ENCODE peak calls at places on chromosomes 6 and 20, in six cellular contexts. One of them, this sample, is unnamed.

GRCh38 chr6:149925253-149925973 is 2.5 kb upstream of the RAET1G start:
- DNase-seq in mucosa of descending colon: peak
- DNase-seq in neuronal stem cell: no peak
- DNase-seq in tibial artery: no peak
- DNase-seq in foreskin fibroblast: no peak
- DNase-seq in upper lobe of right lung: peak
- DNase-seq in this sample: peak

GRCh38 chr6:36343109-36343508 is 6.4 kb upstream of the BNIP5 start:
- DNase-seq in mucosa of descending colon: no peak
- DNase-seq in neuronal stem cell: no peak
- DNase-seq in tibial artery: no peak
- DNase-seq in foreskin fibroblast: no peak
- DNase-seq in upper lobe of right lung: peak
- DNase-seq in this sample: no peak

GRCh38 chr6:90393232-90393884 is 96.7 kb upstream of the BACH2 start:
- DNase-seq in mucosa of descending colon: peak
- DNase-seq in neuronal stem cell: peak
- DNase-seq in tibial artery: peak
- DNase-seq in foreskin fibroblast: peak
- DNase-seq in upper lobe of right lung: no peak
- DNase-seq in this sample: no peak

GRCh38 chr6:42742116-42742894 is 3.6 kb downstream of the TBCC start:
- DNase-seq in mucosa of descending colon: no peak
- DNase-seq in neuronal stem cell: no peak
- DNase-seq in tibial artery: no peak
- DNase-seq in foreskin fibroblast: no peak
- DNase-seq in upper lobe of right lung: peak
- DNase-seq in this sample: no peak

GRCh38 chr6:73538116-73538779 is 17.4 kb upstream of the EEF1A1 start:
- DNase-seq in mucosa of descending colon: no peak
- DNase-seq in neuronal stem cell: no peak
- DNase-seq in tibial artery: no peak
- DNase-seq in foreskin fibroblast: no peak
- DNase-seq in upper lobe of right lung: no peak
- DNase-seq in this sample: no peak

GRCh38 chr20:32652739-32653526 is 20.8 kb downstream of the C20orf203 start:
- DNase-seq in mucosa of descending colon: peak
- DNase-seq in neuronal stem cell: peak
- DNase-seq in tibial artery: peak
- DNase-seq in foreskin fibroblast: peak
- DNase-seq in upper lobe of right lung: peak
- DNase-seq in this sample: peak

GRCh38 chr20:42873259-42873658 is 316.4 kb downstream of the PTPRT start:
- DNase-seq in mucosa of descending colon: no peak
- DNase-seq in neuronal stem cell: no peak
- DNase-seq in tibial artery: no peak
- DNase-seq in foreskin fibroblast: no peak
- DNase-seq in upper lobe of right lung: no peak
- DNase-seq in this sample: no peak

GRCh38 chr6:157223486-157223885 is 99.8 kb downstream of the TMEM242 start:
- DNase-seq in mucosa of descending colon: no peak
- DNase-seq in neuronal stem cell: no peak
- DNase-seq in tibial artery: no peak
- DNase-seq in foreskin fibroblast: no peak
- DNase-seq in upper lobe of right lung: peak
- DNase-seq in this sample: no peak

GRCh38 chr20:36120241-36120640 is 34.3 kb upstream of the EPB41L1 start:
- DNase-seq in mucosa of descending colon: no peak
- DNase-seq in neuronal stem cell: no peak
- DNase-seq in tibial artery: no peak
- DNase-seq in foreskin fibroblast: no peak
- DNase-seq in upper lobe of right lung: no peak
- DNase-seq in this sample: no peak

GRCh38 chr6:159002432-159003160 is 2.6 kb upstream of the RSPH3 start:
- DNase-seq in mucosa of descending colon: no peak
- DNase-seq in neuronal stem cell: no peak
- DNase-seq in tibial artery: no peak
- DNase-seq in foreskin fibroblast: peak
- DNase-seq in upper lobe of right lung: no peak
- DNase-seq in this sample: no peak

GRCh38 chr6:156544046-156544445 is 233.1 kb upstream of the ARID1B start:
- DNase-seq in mucosa of descending colon: no peak
- DNase-seq in neuronal stem cell: no peak
- DNase-seq in tibial artery: no peak
- DNase-seq in foreskin fibroblast: no peak
- DNase-seq in upper lobe of right lung: no peak
- DNase-seq in this sample: no peak

GRCh38 chr6:109381007-109381746 is 1.1 kb downstream of the CD164 start:
- DNase-seq in mucosa of descending colon: peak
- DNase-seq in neuronal stem cell: no peak
- DNase-seq in tibial artery: no peak
- DNase-seq in foreskin fibroblast: no peak
- DNase-seq in upper lobe of right lung: no peak
- DNase-seq in this sample: no peak

GRCh38 chr6:40794581-40794980 is 207.4 kb upstream of the LRFN2 start:
- DNase-seq in mucosa of descending colon: no peak
- DNase-seq in neuronal stem cell: no peak
- DNase-seq in tibial artery: no peak
- DNase-seq in foreskin fibroblast: no peak
- DNase-seq in upper lobe of right lung: no peak
- DNase-seq in this sample: no peak

GRCh38 chr6:30687659-30688431 is 1.4 kb upstream of the PPP1R18 start:
- DNase-seq in mucosa of descending colon: no peak
- DNase-seq in neuronal stem cell: no peak
- DNase-seq in tibial artery: peak
- DNase-seq in foreskin fibroblast: no peak
- DNase-seq in upper lobe of right lung: no peak
- DNase-seq in this sample: no peak

GRCh38 chr6:138692978-138693909 is 80.3 kb upstream of the CCDC28A start:
- DNase-seq in mucosa of descending colon: peak
- DNase-seq in neuronal stem cell: peak
- DNase-seq in tibial artery: peak
- DNase-seq in foreskin fibroblast: peak
- DNase-seq in upper lobe of right lung: peak
- DNase-seq in this sample: peak

GRCh38 chr6:56655250-56655649 is 12.6 kb upstream of the DST start:
- DNase-seq in mucosa of descending colon: no peak
- DNase-seq in neuronal stem cell: no peak
- DNase-seq in tibial artery: no peak
- DNase-seq in foreskin fibroblast: no peak
- DNase-seq in upper lobe of right lung: no peak
- DNase-seq in this sample: no peak

GRCh38 chr20:38407321-38407720 is 27.8 kb downstream of the SNHG17 start:
- DNase-seq in mucosa of descending colon: no peak
- DNase-seq in neuronal stem cell: no peak
- DNase-seq in tibial artery: no peak
- DNase-seq in foreskin fibroblast: no peak
- DNase-seq in upper lobe of right lung: no peak
- DNase-seq in this sample: no peak

GRCh38 chr6:79277109-79277508 is 42.6 kb upstream of the HMGN3 start:
- DNase-seq in mucosa of descending colon: no peak
- DNase-seq in neuronal stem cell: no peak
- DNase-seq in tibial artery: no peak
- DNase-seq in foreskin fibroblast: peak
- DNase-seq in upper lobe of right lung: no peak
- DNase-seq in this sample: no peak

GRCh38 chr6:44176935-44177509 is 18.4 kb downstream of the CAPN11 start:
- DNase-seq in mucosa of descending colon: no peak
- DNase-seq in neuronal stem cell: no peak
- DNase-seq in tibial artery: no peak
- DNase-seq in foreskin fibroblast: no peak
- DNase-seq in upper lobe of right lung: no peak
- DNase-seq in this sample: no peak

GRCh38 chr20:19888269-19888669 is 128.9 kb upstream of the NAA20 start:
- DNase-seq in mucosa of descending colon: peak
- DNase-seq in neuronal stem cell: no peak
- DNase-seq in tibial artery: peak
- DNase-seq in foreskin fibroblast: no peak
- DNase-seq in upper lobe of right lung: no peak
- DNase-seq in this sample: no peak

GRCh38 chr6:88586371-88587157 is 376.9 kb downstream of the RNGTT start:
- DNase-seq in mucosa of descending colon: no peak
- DNase-seq in neuronal stem cell: no peak
- DNase-seq in tibial artery: peak
- DNase-seq in foreskin fibroblast: no peak
- DNase-seq in upper lobe of right lung: no peak
- DNase-seq in this sample: no peak

GRCh38 chr6:45759134-45759849 is 256.4 kb downstream of the CLIC5 start:
- DNase-seq in mucosa of descending colon: no peak
- DNase-seq in neuronal stem cell: no peak
- DNase-seq in tibial artery: no peak
- DNase-seq in foreskin fibroblast: no peak
- DNase-seq in upper lobe of right lung: no peak
- DNase-seq in this sample: no peak

GRCh38 chr6:105921781-105922180 is 164.4 kb upstream of the PRDM1 start:
- DNase-seq in mucosa of descending colon: no peak
- DNase-seq in neuronal stem cell: no peak
- DNase-seq in tibial artery: no peak
- DNase-seq in foreskin fibroblast: no peak
- DNase-seq in upper lobe of right lung: no peak
- DNase-seq in this sample: no peak

GRCh38 chr6:28710466-28711191 is 184.9 kb downstream of the GPX5 start:
- DNase-seq in mucosa of descending colon: no peak
- DNase-seq in neuronal stem cell: no peak
- DNase-seq in tibial artery: no peak
- DNase-seq in foreskin fibroblast: no peak
- DNase-seq in upper lobe of right lung: no peak
- DNase-seq in this sample: no peak

GRCh38 chr6:28707387-28708282 is 182.0 kb downstream of the GPX5 start:
- DNase-seq in mucosa of descending colon: no peak
- DNase-seq in neuronal stem cell: no peak
- DNase-seq in tibial artery: no peak
- DNase-seq in foreskin fibroblast: no peak
- DNase-seq in upper lobe of right lung: no peak
- DNase-seq in this sample: no peak

GRCh38 chr6:28712982-28713381 is 187.3 kb downstream of the GPX5 start:
- DNase-seq in mucosa of descending colon: no peak
- DNase-seq in neuronal stem cell: no peak
- DNase-seq in tibial artery: no peak
- DNase-seq in foreskin fibroblast: no peak
- DNase-seq in upper lobe of right lung: no peak
- DNase-seq in this sample: no peak

GRCh38 chr6:28711325-28711724 is 185.6 kb downstream of the GPX5 start:
- DNase-seq in mucosa of descending colon: no peak
- DNase-seq in neuronal stem cell: no peak
- DNase-seq in tibial artery: no peak
- DNase-seq in foreskin fibroblast: no peak
- DNase-seq in upper lobe of right lung: no peak
- DNase-seq in this sample: no peak

GRCh38 chr6:28709478-28710349 is 184.0 kb downstream of the GPX5 start:
- DNase-seq in mucosa of descending colon: no peak
- DNase-seq in neuronal stem cell: peak
- DNase-seq in tibial artery: no peak
- DNase-seq in foreskin fibroblast: no peak
- DNase-seq in upper lobe of right lung: no peak
- DNase-seq in this sample: no peak
- H3K4me3 ChIP-seq in mucosa of descending colon: no peak
- H3K4me3 ChIP-seq in neuronal stem cell: peak
- H3K4me3 ChIP-seq in tibial artery: no peak
- H3K4me3 ChIP-seq in foreskin fibroblast: peak
- H3K4me3 ChIP-seq in upper lobe of right lung: no peak
- H3K4me3 ChIP-seq in this sample: no peak

GRCh38 chr6:13380761-13381160 is 52.4 kb upstream of the TBC1D7 start:
- DNase-seq in mucosa of descending colon: no peak
- DNase-seq in neuronal stem cell: no peak
- DNase-seq in tibial artery: no peak
- DNase-seq in foreskin fibroblast: no peak
- DNase-seq in upper lobe of right lung: no peak
- DNase-seq in this sample: no peak
- H3K4me3 ChIP-seq in mucosa of descending colon: no peak
- H3K4me3 ChIP-seq in neuronal stem cell: no peak
- H3K4me3 ChIP-seq in tibial artery: no peak
- H3K4me3 ChIP-seq in foreskin fibroblast: no peak
- H3K4me3 ChIP-seq in upper lobe of right lung: no peak
- H3K4me3 ChIP-seq in this sample: no peak

GRCh38 chr20:53622247-53623114 is 28.8 kb upstream of the ZNF217 start:
- DNase-seq in mucosa of descending colon: no peak
- DNase-seq in neuronal stem cell: no peak
- DNase-seq in tibial artery: no peak
- DNase-seq in foreskin fibroblast: no peak
- DNase-seq in upper lobe of right lung: no peak
- DNase-seq in this sample: no peak
- H3K4me3 ChIP-seq in mucosa of descending colon: no peak
- H3K4me3 ChIP-seq in neuronal stem cell: no peak
- H3K4me3 ChIP-seq in tibial artery: peak
- H3K4me3 ChIP-seq in foreskin fibroblast: no peak
- H3K4me3 ChIP-seq in upper lobe of right lung: no peak
- H3K4me3 ChIP-seq in this sample: no peak

GRCh38 chr20:53915459-53916172 is 154.8 kb downstream of the BCAS1 start:
- DNase-seq in mucosa of descending colon: peak
- DNase-seq in neuronal stem cell: peak
- DNase-seq in tibial artery: peak
- DNase-seq in foreskin fibroblast: peak
- DNase-seq in upper lobe of right lung: peak
- DNase-seq in this sample: peak

GRCh38 chr20:53914861-53915458 is 155.4 kb downstream of the BCAS1 start:
- DNase-seq in mucosa of descending colon: no peak
- DNase-seq in neuronal stem cell: no peak
- DNase-seq in tibial artery: no peak
- DNase-seq in foreskin fibroblast: no peak
- DNase-seq in upper lobe of right lung: no peak
- DNase-seq in this sample: no peak

GRCh38 chr20:53911301-53911700 is 159.1 kb downstream of the BCAS1 start:
- DNase-seq in mucosa of descending colon: no peak
- DNase-seq in neuronal stem cell: no peak
- DNase-seq in tibial artery: no peak
- DNase-seq in foreskin fibroblast: no peak
- DNase-seq in upper lobe of right lung: no peak
- DNase-seq in this sample: no peak

GRCh38 chr20:53916173-53916512 is 154.3 kb downstream of the BCAS1 start:
- DNase-seq in mucosa of descending colon: no peak
- DNase-seq in neuronal stem cell: no peak
- DNase-seq in tibial artery: no peak
- DNase-seq in foreskin fibroblast: no peak
- DNase-seq in upper lobe of right lung: no peak
- DNase-seq in this sample: no peak

DNA sequence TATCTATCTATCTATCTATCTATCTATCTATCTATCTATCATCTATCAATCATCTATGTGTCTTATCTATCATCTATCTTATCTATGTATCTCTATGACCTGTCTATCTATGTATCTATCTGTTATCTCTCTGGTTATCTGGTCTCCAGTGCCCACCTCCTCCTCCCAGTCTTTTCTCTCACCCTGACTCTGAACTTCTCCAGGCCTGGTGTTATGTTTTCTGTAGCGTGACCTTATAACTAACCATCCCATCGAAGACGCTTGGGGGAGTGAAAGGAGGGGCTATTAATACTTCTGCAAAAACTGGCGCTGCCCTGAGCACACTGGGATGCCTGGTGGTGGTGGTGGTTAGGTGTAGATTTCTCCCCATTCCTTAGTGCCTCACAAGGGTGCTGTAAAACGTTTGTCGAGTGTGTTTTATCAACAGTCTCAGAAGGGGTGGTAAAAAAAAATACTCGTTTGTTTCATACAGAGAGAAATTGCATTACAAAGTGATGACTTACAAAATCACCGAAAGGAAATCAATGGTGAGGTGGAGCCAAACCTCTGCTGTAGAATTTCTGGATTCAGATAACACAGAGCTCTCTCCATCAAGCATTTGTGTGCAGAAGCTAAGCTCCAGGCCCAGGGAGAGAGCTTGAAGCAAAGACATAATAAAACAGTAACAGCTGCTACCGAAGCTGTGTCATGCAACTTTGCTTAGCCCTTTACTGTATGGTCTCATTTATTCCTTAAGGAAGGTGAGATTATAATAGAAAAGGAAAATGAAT is 156.1 kb downstream of the BCAS1 start:
- DNase-seq in mucosa of descending colon: peak
- DNase-seq in neuronal stem cell: no peak
- DNase-seq in tibial artery: no peak
- DNase-seq in foreskin fibroblast: no peak
- DNase-seq in upper lobe of right lung: no peak
- DNase-seq in this sample: no peak
- H3K4me3 ChIP-seq in mucosa of descending colon: no peak
- H3K4me3 ChIP-seq in neuronal stem cell: no peak
- H3K4me3 ChIP-seq in tibial artery: no peak
- H3K4me3 ChIP-seq in foreskin fibroblast: no peak
- H3K4me3 ChIP-seq in upper lobe of right lung: no peak
- H3K4me3 ChIP-seq in this sample: peak